ENCODE peak calls at places on chromosomes 4 and X, in six cellular contexts. P is stomach, H is adrenal gland, Q is tibial artery, R is endodermal cell, B is esophagus squamous epithelium. X is an unnamed sample.
A peak's percentile ranks its signal among the peaks of the same experiment; 100 is the strongest.

GRCh38 chr4:11701978-11702377 is 273.3 kb upstream of the HS3ST1 start:
- DNase-seq in P (no peak), H (no peak), Q (no peak), R (peak; percentile 62), B (no peak), X (no peak)

GRCh38 chr4:146340798-146341197 is 126.5 kb downstream of the REELD1 start:
- DNase-seq in P (no peak), H (no peak), Q (no peak), R (no peak), B (no peak), X (no peak)

GRCh38 chr4:143617994-143618679 is 82.3 kb downstream of the FREM3 start:
- DNase-seq in P (no peak), H (no peak), Q (no peak), R (no peak), B (no peak), X (no peak)

GRCh38 chr4:128565565-128566186 is 243.8 kb upstream of the JADE1 start:
- DNase-seq in P (peak; percentile 74), H (peak; percentile 56), Q (no peak), R (peak; percentile 91), B (no peak), X (peak; percentile 70)

GRCh38 chr4:8217246-8217511 is 18.1 kb downstream of the SH3TC1 start:
- DNase-seq in P (no peak), H (no peak), Q (no peak), R (no peak), B (no peak), X (no peak)

GRCh38 chr4:74805601-74806000 is 11.3 kb upstream of the BTC start:
- DNase-seq in P (no peak), H (no peak), Q (no peak), R (no peak), B (no peak), X (no peak)

GRCh38 chr4:138595731-138596465 is 353.7 kb upstream of the SLC7A11 start:
- DNase-seq in P (no peak), H (no peak), Q (peak; percentile 45), R (no peak), B (no peak), X (no peak)

GRCh38 chr4:32002037-32002747 is 1282.0 kb downstream of the PCDH7 start:
- DNase-seq in P (no peak), H (no peak), Q (no peak), R (no peak), B (no peak), X (no peak)

GRCh38 chrX:41384041-41384705 is 50.2 kb downstream of the DDX3X start:
- DNase-seq in P (peak; percentile 80), H (peak; percentile 63), Q (peak; percentile 68), R (no peak), B (no peak), X (peak; percentile 64)

GRCh38 chr4:55348436-55348835 is 2.4 kb downstream of the SRD5A3 start:
- DNase-seq in P (no peak), H (no peak), Q (no peak), R (no peak), B (no peak), X (no peak)

GRCh38 chr4:2015008-2015407 is 6.2 kb upstream of the NELFA start:
- DNase-seq in P (no peak), H (no peak), Q (no peak), R (no peak), B (no peak), X (no peak)

GRCh38 chr4:124641715-124642380 is 70.7 kb downstream of the ANKRD50 start:
- DNase-seq in P (no peak), H (no peak), Q (peak; percentile 23), R (no peak), B (no peak), X (no peak)

GRCh38 chr4:37568494-37568893 is 117.7 kb downstream of the RELL1 start:
- DNase-seq in P (peak; percentile 44), H (no peak), Q (no peak), R (no peak), B (no peak), X (no peak)

GRCh38 chr4:165663411-165663810 is 209.6 kb upstream of the TLL1 start:
- DNase-seq in P (no peak), H (no peak), Q (no peak), R (no peak), B (no peak), X (no peak)

GRCh38 chrX:39883664-39884063 is 214.1 kb downstream of the BCOR start:
- DNase-seq in P (no peak), H (no peak), Q (no peak), R (no peak), B (no peak), X (no peak)

GRCh38 chr4:24514808-24515207 is 69.5 kb downstream of the DHX15 start:
- DNase-seq in P (no peak), H (no peak), Q (no peak), R (peak; percentile 63), B (no peak), X (no peak)

GRCh38 chrX:112834016-112834855 is 6.4 kb downstream of the AMOT start:
- DNase-seq in P (no peak), H (no peak), Q (no peak), R (no peak), B (no peak), X (peak; percentile 3)

GRCh38 chr4:40238700-40239548 is 42.1 kb downstream of the RHOH start:
- DNase-seq in P (no peak), H (no peak), Q (no peak), R (no peak), B (no peak), X (peak; percentile 57)

GRCh38 chr4:79237836-79238235 is 88.0 kb downstream of the NAA11 start:
- DNase-seq in P (no peak), H (no peak), Q (no peak), R (no peak), B (no peak), X (no peak)

GRCh38 chr4:73763877-73764276 is 23.5 kb downstream of the CXCL8 start:
- DNase-seq in P (no peak), H (no peak), Q (no peak), R (no peak), B (no peak), X (no peak)

GRCh38 chr4:79682161-79682560 is 274.1 kb upstream of the GK2 start:
- DNase-seq in P (no peak), H (no peak), Q (no peak), R (no peak), B (no peak), X (no peak)

GRCh38 chr4:99934891-99935290 is 11.5 kb downstream of the DNAJB14 start:
- DNase-seq in P (no peak), H (no peak), Q (no peak), R (no peak), B (no peak), X (no peak)

GRCh38 chr4:145061325-145061920 is 36.6 kb downstream of the ANAPC10 start:
- DNase-seq in P (no peak), H (no peak), Q (no peak), R (no peak), B (no peak), X (peak; percentile 15)

GRCh38 chr4:1375761-1376322 is 28.8 kb downstream of the UVSSA start:
- DNase-seq in P (no peak), H (no peak), Q (peak; percentile 5), R (peak; percentile 29), B (no peak), X (no peak)

DNA sequence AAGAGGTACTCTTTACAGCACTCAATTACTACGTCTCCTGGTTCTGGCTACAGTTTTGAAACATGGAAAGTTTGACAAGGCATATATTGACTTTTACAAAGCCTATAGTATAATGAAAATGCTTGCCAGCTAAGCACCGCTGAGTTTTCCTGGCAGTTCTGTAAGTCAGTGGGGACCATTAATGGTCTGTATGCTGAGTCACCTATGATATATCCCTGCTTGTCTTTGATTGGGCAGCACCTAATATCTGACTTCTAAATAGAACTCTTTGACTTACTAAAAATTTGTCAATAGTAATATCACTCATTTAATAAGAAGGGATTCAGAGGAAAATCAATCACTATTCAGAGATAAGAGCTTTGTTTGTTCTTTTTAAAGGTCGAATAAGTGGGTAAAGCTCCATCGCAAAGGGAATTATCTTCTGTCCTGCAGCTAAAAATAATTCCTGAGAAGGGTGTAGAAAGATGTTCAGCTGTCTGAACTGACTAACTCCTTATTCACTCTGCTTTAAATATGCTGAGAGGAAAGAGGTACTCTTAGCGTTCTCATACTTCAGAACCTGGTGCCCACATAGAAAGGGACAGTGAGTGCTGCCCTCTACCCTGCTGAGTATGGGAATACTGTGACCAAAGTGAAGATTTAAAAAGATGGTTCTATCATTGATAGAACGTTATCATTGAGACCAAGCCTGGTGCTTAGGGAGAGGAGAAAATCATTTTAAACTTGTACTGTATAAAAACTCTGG is 959 bp downstream of the SMPX start:
- DNase-seq in P (no peak), H (no peak), Q (no peak), R (no peak), B (no peak), X (no peak)
- H3K4me3 ChIP-seq in P (peak overlapping the region; percentile 17), H (no peak overlapping the region), Q (no peak overlapping the region), R (no peak overlapping the region), B (no peak overlapping the region), X (no peak overlapping the region)

GRCh38 chr4:3749081-3749480 is 17.1 kb upstream of the ADRA2C start:
- DNase-seq in P (no peak), H (no peak), Q (no peak), R (no peak), B (no peak), X (no peak)

GRCh38 chr4:3744901-3745300 is 21.3 kb upstream of the ADRA2C start:
- DNase-seq in P (no peak), H (no peak), Q (no peak), R (no peak), B (no peak), X (no peak)

GRCh38 chr4:3745886-3746656 is 20.1 kb upstream of the ADRA2C start:
- DNase-seq in P (no peak), H (no peak), Q (no peak), R (peak; percentile 77), B (no peak), X (no peak)

GRCh38 chr4:3746701-3747581 is 19.2 kb upstream of the ADRA2C start:
- DNase-seq in P (no peak), H (no peak), Q (no peak), R (no peak), B (no peak), X (no peak)

GRCh38 chr4:3747582-3747906 is 18.6 kb upstream of the ADRA2C start:
- DNase-seq in P (no peak), H (no peak), Q (no peak), R (peak; percentile 92), B (no peak), X (no peak)
- TF ChIP-seq CTCF in P (no peak), H (peak; percentile 8), Q (peak; percentile 31), R (peak; percentile 80), B (no peak), X (no peak)

GRCh38 chr4:169122405-169122804 is 112.3 kb upstream of the CBR4 start:
- DNase-seq in P (no peak), H (no peak), Q (no peak), R (no peak), B (no peak), X (no peak)
- H3K36me3 ChIP-seq in P (peaks cover 43% of the 10 kb centered on the region), H (no peaks in the 10 kb centered on the region), Q (no peaks in the 10 kb centered on the region), R (peaks cover 82% of the 10 kb centered on the region), B (no peaks in the 10 kb centered on the region), X (no peaks in the 10 kb centered on the region)

GRCh38 chrX:77451041-77451440 is 3.9 kb downstream of the FGF16 start:
- DNase-seq in P (no peak), H (no peak), Q (no peak), R (no peak), B (no peak), X (no peak)
- H3K4me3 ChIP-seq in P (no peak overlapping the region), H (no peak overlapping the region), Q (no peak overlapping the region), R (no peak overlapping the region), B (no peak overlapping the region), X (no peak overlapping the region)

GRCh38 chr4:163748474-163748873 is 254.0 kb downstream of the TMA16 start:
- DNase-seq in P (no peak), H (no peak), Q (no peak), R (no peak), B (no peak), X (no peak)
- TF ChIP-seq CTCF in P (no peak), H (no peak), Q (no peak), R (no peak), B (no peak), X (no peak)

X was measured in Caco-2.